ENCODE peak calls at places on chromosome 5, in ten cellular contexts. Z is foreskin fibroblast, S is IMR-90, C is HL-60, R is A549, M is brain microvascular endothelial cell, H is neural progenitor cell, U is right atrium auricular region, A is upper lobe of right lung, N is mucosa of descending colon. T is an unnamed sample.

GRCh38 chr5:98770158-98770910 is 3.1 kb upstream of the RGMB start:
- DNase-seq in Z (peak; percentile 53), S (peak; percentile 66), C (peak; percentile 23), R (no peak), M (peak; percentile 65), H (peak; percentile 55), U (peak; percentile 79), A (peak; percentile 72), N (peak; percentile 59), T (peak; percentile 76)

GRCh38 chr5:119420173-119420572 is 32.1 kb upstream of the HSD17B4 start:
- DNase-seq in Z (no peak), S (no peak), C (no peak), R (no peak), M (no peak), H (no peak), U (no peak), A (no peak), N (no peak), T (no peak)

GRCh38 chr5:138884094-138884493 is 9.0 kb upstream of the LRRTM2 start:
- DNase-seq in Z (no peak), S (no peak), C (no peak), R (no peak), M (no peak), H (no peak), U (no peak), A (no peak), N (no peak), T (no peak)

GRCh38 chr5:60992871-60993270 is 47.9 kb downstream of the NDUFAF2 start:
- DNase-seq in Z (no peak), S (no peak), C (no peak), R (no peak), M (no peak), H (no peak), U (no peak), A (no peak), N (no peak), T (no peak)

GRCh38 chr5:45029553-45029952 is 220.8 kb downstream of the MRPS30 start:
- DNase-seq in Z (no peak), S (no peak), C (no peak), R (no peak), M (no peak), H (no peak), U (no peak), A (no peak), N (no peak), T (no peak)

GRCh38 chr5:181198106-181198685 is 6.8 kb downstream of the TRIM7 start:
- DNase-seq in Z (no peak), S (no peak), C (no peak), R (no peak), M (no peak), H (no peak), U (no peak), A (no peak), N (no peak), T (no peak)

GRCh38 chr5:75491621-75492020 is 19.8 kb downstream of the CERT1 start:
- DNase-seq in Z (no peak), S (no peak), C (no peak), R (no peak), M (no peak), H (no peak), U (no peak), A (no peak), N (no peak), T (no peak)

GRCh38 chr5:153084476-153084875 is 406.0 kb upstream of the GRIA1 start:
- DNase-seq in Z (peak; percentile 5), S (no peak), C (no peak), R (no peak), M (no peak), H (no peak), U (no peak), A (no peak), N (no peak), T (no peak)

GRCh38 chr5:152372875-152373274 is 32.2 kb downstream of the NMUR2 start:
- DNase-seq in Z (no peak), S (no peak), C (no peak), R (no peak), M (no peak), H (no peak), U (no peak), A (no peak), N (no peak), T (no peak)

GRCh38 chr5:177491983-177492746 is 5.2 kb downstream of the PDLIM7 start:
- DNase-seq in Z (no peak), S (no peak), C (no peak), R (no peak), M (no peak), H (no peak), U (no peak), A (no peak), N (no peak), T (no peak)

GRCh38 chr5:144011348-144011861 is 159.1 kb downstream of the YIPF5 start:
- DNase-seq in Z (no peak), S (no peak), C (no peak), R (no peak), M (no peak), H (no peak), U (no peak), A (no peak), N (no peak), T (no peak)

GRCh38 chr5:16713386-16713928 is 96.7 kb upstream of the RETREG1 start:
- DNase-seq in Z (peak; percentile 21), S (peak; percentile 38), C (no peak), R (no peak), M (peak; percentile 20), H (peak; percentile 96), U (no peak), A (no peak), N (no peak), T (peak; percentile 28)

GRCh38 chr5:38899936-38900335 is 54.1 kb downstream of the OSMR start:
- DNase-seq in Z (no peak), S (no peak), C (no peak), R (no peak), M (no peak), H (no peak), U (no peak), A (no peak), N (no peak), T (no peak)
- TF ChIP-seq CTCF in Z (no peak), S (no peak), C (no peak), R (no peak), M (no peak), H (no peak), U (no peak), A (no peak), N (no peak), T (no peak)

GRCh38 chr5:151037561-151038291 is 17.3 kb downstream of the GPX3 start:
- DNase-seq in Z (peak; percentile 72), S (peak; percentile 75), C (no peak), R (no peak), M (peak; percentile 41), H (no peak), U (no peak), A (no peak), N (no peak), T (peak; percentile 87)
- H3K4me3 ChIP-seq in Z (no peak overlapping the region), S (no peak overlapping the region), C (no peak overlapping the region), R (no peak overlapping the region), M (no peak overlapping the region), H (no peak overlapping the region), U (no peak overlapping the region), A (no peak overlapping the region), N (no peak overlapping the region), T (no peak overlapping the region)

GRCh38 chr5:141373673-141374317 is at the start of gene PCDHGA6:
- DNase-seq in Z (peak; percentile 32), S (peak; percentile 58), C (no peak), R (no peak), M (no peak), H (no peak), U (no peak), A (no peak), N (no peak), T (peak; percentile 43)
- TF ChIP-seq CTCF in Z (peak; percentile 44), S (peak; percentile 53), C (no peak), R (no peak), M (peak; percentile 58), H (no peak), U (peak; percentile 62), A (peak; percentile 41), N (no peak), T (peak; percentile 65)

DNA sequence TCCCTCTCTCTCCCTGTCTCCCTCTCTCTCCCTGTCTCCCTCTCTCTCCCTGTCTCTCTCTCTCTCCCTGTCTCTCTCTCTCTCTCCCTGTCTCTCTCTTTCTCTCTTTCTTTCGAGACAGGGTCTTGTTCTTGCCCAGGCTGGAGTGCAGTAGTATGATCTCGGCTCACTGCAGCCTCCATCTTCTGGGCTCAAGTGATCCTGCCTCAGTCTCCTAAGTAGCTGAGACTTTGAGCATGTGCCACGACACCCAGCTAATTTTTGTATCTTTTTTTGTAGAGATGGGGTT is 14.3 kb downstream of the TRIO start:
- DNase-seq in Z (no peak), S (no peak), C (no peak), R (no peak), M (no peak), H (no peak), U (no peak), A (no peak), N (no peak), T (no peak)
- H3K4me3 ChIP-seq in Z (no peak overlapping the region), S (peak overlapping the region; percentile 38), C (no peak overlapping the region), R (no peak overlapping the region), M (peak overlapping the region; percentile 31), H (no peak overlapping the region), U (no peak overlapping the region), A (no peak overlapping the region), N (no peak overlapping the region), T (peak overlapping the region; percentile 57)

GRCh38 chr5:38208782-38209378 is 49.5 kb upstream of the EGFLAM start:
- DNase-seq in Z (peak; percentile 17), S (peak; percentile 31), C (no peak), R (peak; percentile 19), M (peak; percentile 52), H (peak; percentile 68), U (no peak), A (no peak), N (no peak), T (peak; percentile 71)
- TF ChIP-seq CTCF in Z (peak; percentile 44), S (peak; percentile 41), C (no peak), R (peak; percentile 68), M (peak; percentile 67), H (peak; percentile 71), U (peak; percentile 60), A (peak; percentile 38), N (no peak), T (peak; percentile 64)

GRCh38 chr5:172640139-172640538 is 924 bp upstream of the NEURL1B start:
- DNase-seq in Z (no peak), S (no peak), C (no peak), R (no peak), M (no peak), H (no peak), U (no peak), A (peak; percentile 15), N (no peak), T (no peak)

GRCh38 chr5:172637122-172637580 is 3.9 kb upstream of the NEURL1B start:
- DNase-seq in Z (no peak), S (no peak), C (no peak), R (no peak), M (no peak), H (no peak), U (no peak), A (no peak), N (peak; percentile 93), T (no peak)

GRCh38 chr5:172636279-172637050 is 4.6 kb upstream of the NEURL1B start:
- DNase-seq in Z (no peak), S (no peak), C (no peak), R (no peak), M (no peak), H (no peak), U (no peak), A (no peak), N (no peak), T (no peak)

GRCh38 chr5:172637740-172638139 is 3.3 kb upstream of the NEURL1B start:
- DNase-seq in Z (no peak), S (no peak), C (no peak), R (no peak), M (no peak), H (no peak), U (no peak), A (peak; percentile 12), N (no peak), T (no peak)

GRCh38 chr5:172638209-172638768 is 2.8 kb upstream of the NEURL1B start:
- DNase-seq in Z (no peak), S (no peak), C (no peak), R (no peak), M (no peak), H (no peak), U (no peak), A (no peak), N (no peak), T (no peak)
- H3K4me3 ChIP-seq in Z (no peak overlapping the region), S (no peak overlapping the region), C (no peak overlapping the region), R (no peak overlapping the region), M (no peak overlapping the region), H (no peak overlapping the region), U (no peak overlapping the region), A (no peak overlapping the region), N (no peak overlapping the region), T (no peak overlapping the region)